ENCODE peak calls at places on chromosomes 3 and 15, in ten cellular contexts. One of them, this sample, is unnamed.

GRCh38 chr3:67640023-67640660 is 14.3 kb downstream of the SUCLG2 start:
- DNase-seq in GOT3: no peak
- DNase-seq in A172: no peak
- DNase-seq in DMS79 treated with DMSO at 0.1 percent for 48 hours: no peak
- DNase-seq in head of caudate nucleus: no peak
- DNase-seq in HT-29: no peak
- DNase-seq in GM20000: no peak
- DNase-seq in sciatic nerve: no peak
- DNase-seq in adrenal gland: no peak
- DNase-seq in NCI-H1694: no peak
- DNase-seq in this sample: no peak

GRCh38 chr15:44157679-44158078 is 37.4 kb downstream of the FRMD5 start:
- DNase-seq in GOT3: no peak
- DNase-seq in A172: peak
- DNase-seq in DMS79 treated with DMSO at 0.1 percent for 48 hours: peak
- DNase-seq in head of caudate nucleus: no peak
- DNase-seq in HT-29: peak
- DNase-seq in GM20000: no peak
- DNase-seq in sciatic nerve: no peak
- DNase-seq in adrenal gland: no peak
- DNase-seq in NCI-H1694: no peak
- DNase-seq in this sample: no peak

GRCh38 chr15:67183443-67184169 is 70.9 kb downstream of the AAGAB start:
- DNase-seq in GOT3: no peak
- DNase-seq in A172: no peak
- DNase-seq in DMS79 treated with DMSO at 0.1 percent for 48 hours: no peak
- DNase-seq in head of caudate nucleus: no peak
- DNase-seq in HT-29: no peak
- DNase-seq in GM20000: no peak
- DNase-seq in sciatic nerve: peak
- DNase-seq in adrenal gland: no peak
- DNase-seq in NCI-H1694: no peak
- DNase-seq in this sample: no peak

GRCh38 chr3:150147776-150148175 is 177.1 kb upstream of the PFN2 start:
- DNase-seq in GOT3: no peak
- DNase-seq in A172: peak
- DNase-seq in DMS79 treated with DMSO at 0.1 percent for 48 hours: peak
- DNase-seq in head of caudate nucleus: no peak
- DNase-seq in HT-29: no peak
- DNase-seq in GM20000: no peak
- DNase-seq in sciatic nerve: no peak
- DNase-seq in adrenal gland: no peak
- DNase-seq in NCI-H1694: no peak
- DNase-seq in this sample: no peak

GRCh38 chr15:83714888-83715287 is 61.0 kb downstream of the ADAMTSL3 start:
- DNase-seq in GOT3: no peak
- DNase-seq in A172: no peak
- DNase-seq in DMS79 treated with DMSO at 0.1 percent for 48 hours: no peak
- DNase-seq in head of caudate nucleus: no peak
- DNase-seq in HT-29: no peak
- DNase-seq in GM20000: no peak
- DNase-seq in sciatic nerve: no peak
- DNase-seq in adrenal gland: no peak
- DNase-seq in NCI-H1694: no peak
- DNase-seq in this sample: no peak

GRCh38 chr15:95832655-95833054 is 497.8 kb upstream of the NR2F2 start:
- DNase-seq in GOT3: no peak
- DNase-seq in A172: no peak
- DNase-seq in DMS79 treated with DMSO at 0.1 percent for 48 hours: no peak
- DNase-seq in head of caudate nucleus: no peak
- DNase-seq in HT-29: no peak
- DNase-seq in GM20000: no peak
- DNase-seq in sciatic nerve: no peak
- DNase-seq in adrenal gland: no peak
- DNase-seq in NCI-H1694: no peak
- DNase-seq in this sample: no peak

GRCh38 chr15:71809346-71809745 is 1.0 kb upstream of the NR2E3 start:
- DNase-seq in GOT3: no peak
- DNase-seq in A172: no peak
- DNase-seq in DMS79 treated with DMSO at 0.1 percent for 48 hours: no peak
- DNase-seq in head of caudate nucleus: no peak
- DNase-seq in HT-29: no peak
- DNase-seq in GM20000: no peak
- DNase-seq in sciatic nerve: no peak
- DNase-seq in adrenal gland: no peak
- DNase-seq in NCI-H1694: no peak
- DNase-seq in this sample: no peak

GRCh38 chr3:78255403-78255802 is 1215.5 kb downstream of the ROBO2 start:
- DNase-seq in GOT3: no peak
- DNase-seq in A172: no peak
- DNase-seq in DMS79 treated with DMSO at 0.1 percent for 48 hours: no peak
- DNase-seq in head of caudate nucleus: no peak
- DNase-seq in HT-29: no peak
- DNase-seq in GM20000: no peak
- DNase-seq in sciatic nerve: no peak
- DNase-seq in adrenal gland: no peak
- DNase-seq in NCI-H1694: no peak
- DNase-seq in this sample: no peak

GRCh38 chr15:55279746-55280351 is 9.8 kb downstream of the RAB27A start:
- DNase-seq in GOT3: no peak
- DNase-seq in A172: peak
- DNase-seq in DMS79 treated with DMSO at 0.1 percent for 48 hours: no peak
- DNase-seq in head of caudate nucleus: no peak
- DNase-seq in HT-29: peak
- DNase-seq in GM20000: peak
- DNase-seq in sciatic nerve: no peak
- DNase-seq in adrenal gland: peak
- DNase-seq in NCI-H1694: no peak
- DNase-seq in this sample: peak

GRCh38 chr3:150925751-150926201 is 20.5 kb upstream of the MINDY4B start:
- DNase-seq in GOT3: no peak
- DNase-seq in A172: peak
- DNase-seq in DMS79 treated with DMSO at 0.1 percent for 48 hours: no peak
- DNase-seq in head of caudate nucleus: peak
- DNase-seq in HT-29: peak
- DNase-seq in GM20000: peak
- DNase-seq in sciatic nerve: no peak
- DNase-seq in adrenal gland: peak
- DNase-seq in NCI-H1694: peak
- DNase-seq in this sample: peak

GRCh38 chr15:72375501-72375845 is 341 bp downstream of the HEXA start:
- DNase-seq in GOT3: no peak
- DNase-seq in A172: no peak
- DNase-seq in DMS79 treated with DMSO at 0.1 percent for 48 hours: no peak
- DNase-seq in head of caudate nucleus: no peak
- DNase-seq in HT-29: no peak
- DNase-seq in GM20000: no peak
- DNase-seq in sciatic nerve: no peak
- DNase-seq in adrenal gland: no peak
- DNase-seq in NCI-H1694: no peak
- DNase-seq in this sample: peak

GRCh38 chr3:39408493-39409372 is 2.2 kb downstream of the RPSA start:
- DNase-seq in GOT3: no peak
- DNase-seq in A172: no peak
- DNase-seq in DMS79 treated with DMSO at 0.1 percent for 48 hours: no peak
- DNase-seq in head of caudate nucleus: no peak
- DNase-seq in HT-29: no peak
- DNase-seq in GM20000: no peak
- DNase-seq in sciatic nerve: no peak
- DNase-seq in adrenal gland: no peak
- DNase-seq in NCI-H1694: no peak
- DNase-seq in this sample: no peak

GRCh38 chr3:50165388-50166308 is 10.5 kb downstream of the SEMA3F start:
- DNase-seq in GOT3: no peak
- DNase-seq in A172: no peak
- DNase-seq in DMS79 treated with DMSO at 0.1 percent for 48 hours: no peak
- DNase-seq in head of caudate nucleus: no peak
- DNase-seq in HT-29: no peak
- DNase-seq in GM20000: no peak
- DNase-seq in sciatic nerve: peak
- DNase-seq in adrenal gland: no peak
- DNase-seq in NCI-H1694: no peak
- DNase-seq in this sample: no peak

GRCh38 chr3:36434682-36435426 is 54.5 kb downstream of the STAC start:
- DNase-seq in GOT3: no peak
- DNase-seq in A172: no peak
- DNase-seq in DMS79 treated with DMSO at 0.1 percent for 48 hours: no peak
- DNase-seq in head of caudate nucleus: no peak
- DNase-seq in HT-29: no peak
- DNase-seq in GM20000: no peak
- DNase-seq in sciatic nerve: no peak
- DNase-seq in adrenal gland: no peak
- DNase-seq in NCI-H1694: no peak
- DNase-seq in this sample: no peak

GRCh38 chr15:73338058-73338457 is 30.7 kb downstream of the HCN4 start:
- DNase-seq in GOT3: no peak
- DNase-seq in A172: no peak
- DNase-seq in DMS79 treated with DMSO at 0.1 percent for 48 hours: no peak
- DNase-seq in head of caudate nucleus: no peak
- DNase-seq in HT-29: no peak
- DNase-seq in GM20000: no peak
- DNase-seq in sciatic nerve: no peak
- DNase-seq in adrenal gland: no peak
- DNase-seq in NCI-H1694: no peak
- DNase-seq in this sample: no peak

GRCh38 chr3:72567474-72567873 is 280.8 kb downstream of the SHQ1 start:
- DNase-seq in GOT3: no peak
- DNase-seq in A172: no peak
- DNase-seq in DMS79 treated with DMSO at 0.1 percent for 48 hours: no peak
- DNase-seq in head of caudate nucleus: no peak
- DNase-seq in HT-29: no peak
- DNase-seq in GM20000: no peak
- DNase-seq in sciatic nerve: no peak
- DNase-seq in adrenal gland: no peak
- DNase-seq in NCI-H1694: no peak
- DNase-seq in this sample: no peak

GRCh38 chr15:65576669-65577068 is 34.3 kb downstream of the INTS14 start:
- DNase-seq in GOT3: no peak
- DNase-seq in A172: peak
- DNase-seq in DMS79 treated with DMSO at 0.1 percent for 48 hours: no peak
- DNase-seq in head of caudate nucleus: no peak
- DNase-seq in HT-29: no peak
- DNase-seq in GM20000: no peak
- DNase-seq in sciatic nerve: no peak
- DNase-seq in adrenal gland: no peak
- DNase-seq in NCI-H1694: no peak
- DNase-seq in this sample: no peak

GRCh38 chr15:89132611-89133242 is 44.5 kb downstream of the ABHD2 start:
- DNase-seq in GOT3: no peak
- DNase-seq in A172: no peak
- DNase-seq in DMS79 treated with DMSO at 0.1 percent for 48 hours: no peak
- DNase-seq in head of caudate nucleus: no peak
- DNase-seq in HT-29: no peak
- DNase-seq in GM20000: no peak
- DNase-seq in sciatic nerve: no peak
- DNase-seq in adrenal gland: no peak
- DNase-seq in NCI-H1694: no peak
- DNase-seq in this sample: no peak

GRCh38 chr15:45200799-45201556 is 13.2 kb upstream of the SHF start:
- DNase-seq in GOT3: peak
- DNase-seq in A172: peak
- DNase-seq in DMS79 treated with DMSO at 0.1 percent for 48 hours: peak
- DNase-seq in head of caudate nucleus: peak
- DNase-seq in HT-29: peak
- DNase-seq in GM20000: no peak
- DNase-seq in sciatic nerve: peak
- DNase-seq in adrenal gland: peak
- DNase-seq in NCI-H1694: peak
- DNase-seq in this sample: peak

GRCh38 chr15:70100495-70101331 is 3.0 kb upstream of the TLE3 start:
- DNase-seq in GOT3: no peak
- DNase-seq in A172: no peak
- DNase-seq in DMS79 treated with DMSO at 0.1 percent for 48 hours: peak
- DNase-seq in head of caudate nucleus: peak
- DNase-seq in HT-29: peak
- DNase-seq in GM20000: peak
- DNase-seq in sciatic nerve: peak
- DNase-seq in adrenal gland: peak
- DNase-seq in NCI-H1694: no peak
- DNase-seq in this sample: peak

GRCh38 chr3:8713901-8714759 is 19.5 kb upstream of the CAV3 start:
- DNase-seq in GOT3: no peak
- DNase-seq in A172: peak
- DNase-seq in DMS79 treated with DMSO at 0.1 percent for 48 hours: no peak
- DNase-seq in head of caudate nucleus: no peak
- DNase-seq in HT-29: no peak
- DNase-seq in GM20000: peak
- DNase-seq in sciatic nerve: no peak
- DNase-seq in adrenal gland: no peak
- DNase-seq in NCI-H1694: no peak
- DNase-seq in this sample: peak

GRCh38 chr3:125141596-125142417 is 70.7 kb downstream of the SLC12A8 start:
- DNase-seq in GOT3: no peak
- DNase-seq in A172: no peak
- DNase-seq in DMS79 treated with DMSO at 0.1 percent for 48 hours: peak
- DNase-seq in head of caudate nucleus: peak
- DNase-seq in HT-29: no peak
- DNase-seq in GM20000: peak
- DNase-seq in sciatic nerve: peak
- DNase-seq in adrenal gland: peak
- DNase-seq in NCI-H1694: no peak
- DNase-seq in this sample: peak